ENCODE peak calls at places on chromosomes 13 and 19, in five cellular contexts. L, D, E, N and K are unnamed samples.
A peak's percentile ranks its signal among the peaks of the same experiment; 100 is the strongest.

GRCh38 chr13:100625447-100625846 is 36.9 kb upstream of the GGACT start:
- DNase-seq in L (no peak), N (no peak), D (no peak), E (no peak), K (no peak)

GRCh38 chr19:9610484-9611113 is 10.4 kb downstream of the ZNF561 start:
- DNase-seq in E (no peak), D (no peak), L (no peak), N (no peak), K (no peak)

GRCh38 chr19:49831592-49831991 is 13.5 kb downstream of the MED25 start:
- DNase-seq in D (no peak), E (no peak), L (no peak), N (no peak), K (no peak)

GRCh38 chr13:21986602-21987001 is 315.7 kb downstream of the FGF9 start:
- DNase-seq in D (peak; percentile 44), L (no peak), N (no peak), E (no peak), K (no peak)

GRCh38 chr13:114054269-114054668 is 78.2 kb downstream of the RASA3 start:
- DNase-seq in D (no peak), N (no peak), E (peak; percentile 50), L (no peak), K (no peak)

GRCh38 chr13:51539887-51540286 is 44.4 kb upstream of the WDFY2 start:
- DNase-seq in D (no peak), L (no peak), E (no peak), N (no peak), K (no peak)

GRCh38 chr19:34577056-34577455 is 95.5 kb downstream of the WTIP start:
- DNase-seq in L (no peak), N (no peak), D (no peak), E (no peak), K (no peak)

GRCh38 chr19:35262101-35262761 is 6.5 kb upstream of the USF2 start:
- DNase-seq in E (no peak), L (no peak), D (peak; percentile 9), N (peak; percentile 37), K (peak; percentile 29)

GRCh38 chr13:107912745-107913144 is 302.6 kb downstream of the LIG4 start:
- DNase-seq in L (no peak), N (no peak), E (no peak), D (no peak), K (no peak)

GRCh38 chr19:2282862-2283237 is 875 bp upstream of the PEAK3 start:
- DNase-seq in L (no peak), N (no peak), D (no peak), E (no peak), K (no peak)

GRCh38 chr13:50267917-50268316 is 252.7 kb downstream of the KCNRG start:
- DNase-seq in N (no peak), D (peak; percentile 5), L (no peak), E (no peak), K (no peak)

GRCh38 chr13:81565849-81566248 is 1224.9 kb upstream of the SPRY2 start:
- DNase-seq in D (no peak), E (no peak), N (no peak), L (no peak), K (no peak)

GRCh38 chr19:55070755-55071502 is 4.7 kb upstream of the EPS8L1 start:
- DNase-seq in L (peak; percentile 39), N (no peak), D (peak; percentile 26), E (no peak), K (no peak)

GRCh38 chr19:15015946-15016542 is 33.2 kb upstream of the CASP14 start:
- DNase-seq in D (peak; percentile 66), L (no peak), E (no peak), N (no peak), K (no peak)

GRCh38 chr19:14367016-14367415 is 14.2 kb upstream of the ADGRE5 start:
- DNase-seq in N (no peak), L (no peak), D (no peak), E (no peak), K (no peak)

GRCh38 chr19:10321417-10321797 is 5.6 kb upstream of the FDX2 start:
- DNase-seq in L (no peak), E (no peak), N (no peak), D (no peak), K (no peak)

DNA sequence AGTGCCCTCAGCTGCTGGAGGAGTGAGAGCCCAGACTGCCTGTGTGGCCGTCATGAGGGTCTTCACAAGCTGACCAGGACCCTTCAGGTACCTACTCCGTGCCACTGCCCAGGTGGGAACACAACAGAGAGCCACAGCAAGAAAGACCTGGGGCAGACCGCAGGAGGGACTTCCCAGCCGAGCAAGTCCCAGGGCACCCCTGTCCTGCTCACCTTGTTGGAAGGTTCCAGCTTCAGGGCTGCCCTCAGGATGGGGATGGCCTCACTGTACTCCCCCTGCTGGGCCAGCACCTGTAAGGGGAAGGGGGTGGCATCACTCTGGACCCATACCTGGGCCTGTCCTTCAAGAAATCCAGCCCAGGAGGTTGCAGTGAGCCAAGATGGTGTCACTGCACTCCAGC is 10.3 kb downstream of the FKBP8 start:
- DNase-seq in D (no peak), N (no peak), E (no peak), L (no peak), K (no peak)
- H3K36me3 ChIP-seq in D (no peaks in the 10 kb centered on the region), N (peaks cover 8% of the 10 kb centered on the region), E (peaks cover 23% of the 10 kb centered on the region), L (peaks cover 29% of the 10 kb centered on the region), K (no peaks in the 10 kb centered on the region)

DNA sequence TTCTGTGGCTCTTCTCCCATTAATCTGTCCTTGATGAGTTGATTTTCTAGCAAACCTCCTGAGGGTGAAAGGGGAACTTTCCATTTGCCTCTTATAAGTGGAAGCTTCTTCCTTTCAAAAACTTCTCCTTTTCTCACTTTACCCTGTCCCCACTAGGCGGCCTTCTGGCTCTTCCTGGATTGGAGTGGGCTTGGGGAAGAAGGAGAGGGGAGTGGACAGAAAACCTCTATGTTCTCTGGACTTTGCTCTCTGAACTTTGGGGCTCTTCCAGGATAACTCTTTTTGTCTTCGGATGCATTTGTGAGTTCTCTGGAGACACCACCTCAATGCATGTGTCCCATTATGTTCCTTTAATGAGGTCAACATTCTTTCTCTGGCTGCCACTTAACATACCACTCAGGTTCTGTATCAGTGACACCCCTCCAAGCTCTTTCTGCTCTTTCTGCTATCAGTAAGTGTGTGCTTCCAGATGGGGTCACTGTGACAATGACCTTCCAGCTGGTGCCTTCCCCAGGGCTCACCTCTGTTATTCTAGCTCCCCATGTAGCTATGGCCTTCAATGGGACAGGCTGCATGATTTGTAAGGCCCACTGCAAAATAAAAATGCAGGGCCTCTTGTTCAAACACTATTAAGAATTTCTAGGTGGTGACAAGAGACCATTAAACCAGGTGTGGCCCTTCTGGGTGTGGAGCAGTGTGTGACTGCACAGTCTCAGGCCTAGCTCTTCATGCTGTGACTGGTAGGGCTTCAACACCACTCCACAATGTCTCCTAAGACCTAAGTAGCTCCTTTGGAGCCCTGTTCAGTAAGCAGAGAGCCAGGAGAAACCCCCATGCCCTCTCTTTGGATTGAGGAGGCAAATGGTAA is 389.2 kb downstream of the EFNB2 start:
- DNase-seq in N (no peak), D (no peak), L (no peak), E (no peak), K (no peak)
- TF ChIP-seq CTCF in N (no peak), D (no peak), L (peak; percentile 21), E (peak; percentile 42), K (no peak)

GRCh38 chr19:40524133-40524549 is 52.5 kb upstream of the SHKBP1 start:
- DNase-seq in D (no peak), N (no peak), L (no peak), E (no peak), K (no peak)

GRCh38 chr19:40525234-40526051 is 51.2 kb upstream of the SHKBP1 start:
- DNase-seq in L (no peak), N (no peak), E (no peak), D (no peak), K (no peak)

GRCh38 chr19:40524655-40525054 is 52.0 kb upstream of the SHKBP1 start:
- DNase-seq in L (no peak), N (no peak), E (no peak), D (no peak), K (no peak)

GRCh38 chr19:40521276-40521675 is 54.5 kb downstream of the SPTBN4 start:
- DNase-seq in L (no peak), D (no peak), N (no peak), E (peak; percentile 37), K (no peak)

GRCh38 chr19:40523322-40524047 is 53.2 kb upstream of the SHKBP1 start:
- DNase-seq in D (peak; percentile 88), E (peak; percentile 88), N (no peak), L (peak; percentile 25), K (no peak)
- H3K36me3 ChIP-seq in D (no peaks in the 10 kb centered on the region), E (no peaks in the 10 kb centered on the region), N (no peaks in the 10 kb centered on the region), L (no peaks in the 10 kb centered on the region), K (no peaks in the 10 kb centered on the region)

GRCh38 chr13:32791545-32792172 is 205.4 kb downstream of the PDS5B start:
- DNase-seq in D (no peak), L (no peak), N (no peak), E (no peak), K (no peak)

GRCh38 chr13:32790731-32791130 is 204.5 kb downstream of the PDS5B start:
- DNase-seq in E (no peak), D (no peak), L (no peak), N (no peak), K (no peak)
- TF ChIP-seq CTCF in E (peak; percentile 35), D (no peak), L (peak; percentile 38), N (no peak), K (no peak)

GRCh38 chr19:37348060-37348459 is 22.8 kb upstream of the ZNF527 start:
- DNase-seq in E (no peak), N (no peak), D (no peak), L (no peak), K (no peak)
- H3K36me3 ChIP-seq in E (peaks cover 16% of the 10 kb centered on the region), N (no peaks in the 10 kb centered on the region), D (no peaks in the 10 kb centered on the region), L (peaks cover 29% of the 10 kb centered on the region), K (no peaks in the 10 kb centered on the region)

GRCh38 chr13:98896083-98896867 is 81.6 kb downstream of the DOCK9 start:
- DNase-seq in E (no peak), L (no peak), D (no peak), N (no peak), K (no peak)

GRCh38 chr13:98900442-98900841 is 77.4 kb downstream of the DOCK9 start:
- DNase-seq in L (no peak), E (no peak), D (no peak), N (no peak), K (no peak)

GRCh38 chr13:98896868-98897144 is 81.1 kb downstream of the DOCK9 start:
- DNase-seq in L (no peak), N (no peak), D (no peak), E (no peak), K (no peak)

GRCh38 chr13:98893361-98893760 is 84.5 kb downstream of the DOCK9 start:
- DNase-seq in D (no peak), L (no peak), N (no peak), E (no peak), K (no peak)

DNA sequence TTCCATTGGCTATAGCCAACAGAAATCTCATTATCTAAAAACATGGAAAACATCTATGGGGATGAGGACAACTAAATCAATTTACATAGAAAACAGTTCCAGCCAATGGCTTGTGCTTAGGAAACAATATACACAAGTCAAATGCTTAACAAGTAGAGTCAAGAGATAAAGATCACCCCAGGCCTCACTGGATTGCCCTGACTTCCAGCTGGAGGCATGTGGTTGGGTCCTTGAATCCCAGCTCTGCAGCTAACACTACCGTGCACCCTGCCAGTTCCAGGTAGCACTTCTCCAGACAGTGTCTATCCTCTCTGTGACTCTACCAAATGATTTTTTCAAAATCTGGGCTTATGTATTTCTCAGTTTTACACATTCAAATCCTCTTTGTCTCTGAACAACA is 80.2 kb downstream of the DOCK9 start:
- DNase-seq in E (no peak), N (no peak), D (no peak), L (no peak), K (no peak)
- TF ChIP-seq CTCF in E (no peak), N (no peak), D (no peak), L (no peak), K (no peak)